ENCODE peak calls at places on chromosomes 16 and 17, in six cellular contexts. One of them, this sample, is unnamed. For H3K4me1, the result is how much of the 10 kb centered on the place peaks cover.

GRCh38 chr17:62807812-62808575 is at the start of gene MARCHF10:
- DNase-seq in GM23248: no peak
- DNase-seq in thoracic aorta: no peak
- DNase-seq in esophagus squamous epithelium: no peak
- DNase-seq in gastrocnemius medialis: no peak
- DNase-seq in tibial artery: no peak
- DNase-seq in this sample: no peak

GRCh38 chr17:78617371-78618061 is 40.3 kb upstream of the DNAH17 start:
- DNase-seq in GM23248: no peak
- DNase-seq in thoracic aorta: no peak
- DNase-seq in esophagus squamous epithelium: no peak
- DNase-seq in gastrocnemius medialis: peak
- DNase-seq in tibial artery: peak
- DNase-seq in this sample: peak

GRCh38 chr16:2586901-2587480 is 49.2 kb downstream of the PDPK1 start:
- DNase-seq in GM23248: no peak
- DNase-seq in thoracic aorta: no peak
- DNase-seq in esophagus squamous epithelium: no peak
- DNase-seq in gastrocnemius medialis: no peak
- DNase-seq in tibial artery: no peak
- DNase-seq in this sample: no peak

GRCh38 chr16:57054338-57054737 is 38.0 kb upstream of the CPNE2 start:
- DNase-seq in GM23248: no peak
- DNase-seq in thoracic aorta: no peak
- DNase-seq in esophagus squamous epithelium: no peak
- DNase-seq in gastrocnemius medialis: no peak
- DNase-seq in tibial artery: no peak
- DNase-seq in this sample: no peak

GRCh38 chr17:57461082-57461481 is 204.8 kb downstream of the MSI2 start:
- DNase-seq in GM23248: peak
- DNase-seq in thoracic aorta: no peak
- DNase-seq in esophagus squamous epithelium: no peak
- DNase-seq in gastrocnemius medialis: peak
- DNase-seq in tibial artery: no peak
- DNase-seq in this sample: peak

GRCh38 chr17:3961564-3962047 is 2.6 kb downstream of the ATP2A3 start:
- DNase-seq in GM23248: no peak
- DNase-seq in thoracic aorta: no peak
- DNase-seq in esophagus squamous epithelium: peak
- DNase-seq in gastrocnemius medialis: no peak
- DNase-seq in tibial artery: no peak
- DNase-seq in this sample: no peak

GRCh38 chr17:82031303-82031884 is at the start of gene RAC3:
- DNase-seq in GM23248: peak
- DNase-seq in thoracic aorta: no peak
- DNase-seq in esophagus squamous epithelium: no peak
- DNase-seq in gastrocnemius medialis: no peak
- DNase-seq in tibial artery: no peak
- DNase-seq in this sample: no peak

GRCh38 chr16:35552763-35553162 is 2093.4 kb downstream of the TP53TG3F start:
- DNase-seq in GM23248: no peak
- DNase-seq in thoracic aorta: no peak
- DNase-seq in esophagus squamous epithelium: no peak
- DNase-seq in gastrocnemius medialis: no peak
- DNase-seq in tibial artery: no peak
- DNase-seq in this sample: no peak

GRCh38 chr17:33377837-33378236 is 84.7 kb upstream of the ASIC2 start:
- DNase-seq in GM23248: no peak
- DNase-seq in thoracic aorta: no peak
- DNase-seq in esophagus squamous epithelium: no peak
- DNase-seq in gastrocnemius medialis: no peak
- DNase-seq in tibial artery: no peak
- DNase-seq in this sample: no peak

GRCh38 chr16:56989988-56990387 is 631 bp downstream of the NLRC5 start:
- DNase-seq in GM23248: no peak
- DNase-seq in thoracic aorta: no peak
- DNase-seq in esophagus squamous epithelium: no peak
- DNase-seq in gastrocnemius medialis: no peak
- DNase-seq in tibial artery: no peak
- DNase-seq in this sample: no peak

GRCh38 chr17:33039874-33040273 is 48.2 kb downstream of the SPACA3 start:
- DNase-seq in GM23248: peak
- DNase-seq in thoracic aorta: no peak
- DNase-seq in esophagus squamous epithelium: no peak
- DNase-seq in gastrocnemius medialis: no peak
- DNase-seq in tibial artery: no peak
- DNase-seq in this sample: no peak

GRCh38 chr17:66953661-66954060 is 10.8 kb upstream of the CACNG4 start:
- DNase-seq in GM23248: no peak
- DNase-seq in thoracic aorta: no peak
- DNase-seq in esophagus squamous epithelium: no peak
- DNase-seq in gastrocnemius medialis: no peak
- DNase-seq in tibial artery: no peak
- DNase-seq in this sample: no peak

GRCh38 chr17:41446806-41447205 is 6.0 kb upstream of the KRT38 start:
- DNase-seq in GM23248: peak
- DNase-seq in thoracic aorta: no peak
- DNase-seq in esophagus squamous epithelium: no peak
- DNase-seq in gastrocnemius medialis: no peak
- DNase-seq in tibial artery: no peak
- DNase-seq in this sample: no peak

GRCh38 chr16:70739389-70739788 is 53.5 kb upstream of the MTSS2 start:
- DNase-seq in GM23248: no peak
- DNase-seq in thoracic aorta: no peak
- DNase-seq in esophagus squamous epithelium: no peak
- DNase-seq in gastrocnemius medialis: no peak
- DNase-seq in tibial artery: no peak
- DNase-seq in this sample: no peak

GRCh38 chr17:77420476-77420803 is 279.7 kb downstream of the SEC14L1 start:
- DNase-seq in GM23248: no peak
- DNase-seq in thoracic aorta: no peak
- DNase-seq in esophagus squamous epithelium: no peak
- DNase-seq in gastrocnemius medialis: no peak
- DNase-seq in tibial artery: no peak
- DNase-seq in this sample: no peak
- H3K4me3 ChIP-seq in GM23248: no peak
- H3K4me3 ChIP-seq in thoracic aorta: no peak
- H3K4me3 ChIP-seq in esophagus squamous epithelium: no peak
- H3K4me3 ChIP-seq in gastrocnemius medialis: no peak
- H3K4me3 ChIP-seq in tibial artery: no peak
- H3K4me3 ChIP-seq in this sample: no peak

DNA sequence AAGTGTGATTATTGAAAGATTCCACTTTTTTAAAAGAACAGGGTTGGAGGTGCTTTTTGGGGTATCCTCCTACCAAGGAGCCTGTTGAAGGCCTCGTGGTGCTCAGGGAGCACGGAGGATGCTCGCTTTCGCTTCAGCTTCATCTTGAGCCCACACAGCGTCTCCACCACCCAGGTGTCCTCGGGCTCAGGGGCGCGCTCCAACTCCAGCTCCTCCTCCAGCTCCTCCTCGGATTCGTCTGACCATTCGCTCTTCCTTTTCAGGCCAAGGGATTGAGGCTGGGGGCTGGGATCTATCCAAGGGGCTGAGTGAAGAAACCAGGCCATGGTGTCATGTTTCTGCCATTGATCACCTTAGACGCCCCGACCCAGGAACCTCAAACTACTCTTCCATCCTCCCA is 1.2 kb downstream of the SPDYE4 start:
- DNase-seq in GM23248: no peak
- DNase-seq in thoracic aorta: no peak
- DNase-seq in esophagus squamous epithelium: no peak
- DNase-seq in gastrocnemius medialis: no peak
- DNase-seq in tibial artery: no peak
- DNase-seq in this sample: no peak
- H3K4me1 ChIP-seq in GM23248: under half
- H3K4me1 ChIP-seq in thoracic aorta: under half
- H3K4me1 ChIP-seq in esophagus squamous epithelium: under half
- H3K4me1 ChIP-seq in gastrocnemius medialis: under half
- H3K4me1 ChIP-seq in tibial artery: under half
- H3K4me1 ChIP-seq in this sample: under half

GRCh38 chr16:30122621-30123160 is 329 bp downstream of the MAPK3 start:
- DNase-seq in GM23248: peak
- DNase-seq in thoracic aorta: no peak
- DNase-seq in esophagus squamous epithelium: no peak
- DNase-seq in gastrocnemius medialis: no peak
- DNase-seq in tibial artery: peak
- DNase-seq in this sample: no peak
- H3K4me3 ChIP-seq in GM23248: peak
- H3K4me3 ChIP-seq in thoracic aorta: peak
- H3K4me3 ChIP-seq in esophagus squamous epithelium: peak
- H3K4me3 ChIP-seq in gastrocnemius medialis: peak
- H3K4me3 ChIP-seq in tibial artery: peak
- H3K4me3 ChIP-seq in this sample: peak

GRCh38 chr16:85380905-85381737 is 232.0 kb upstream of the GSE1 start:
- DNase-seq in GM23248: no peak
- DNase-seq in thoracic aorta: no peak
- DNase-seq in esophagus squamous epithelium: no peak
- DNase-seq in gastrocnemius medialis: no peak
- DNase-seq in tibial artery: no peak
- DNase-seq in this sample: no peak
- H3K4me1 ChIP-seq in GM23248: under half
- H3K4me1 ChIP-seq in thoracic aorta: under half
- H3K4me1 ChIP-seq in esophagus squamous epithelium: under half
- H3K4me1 ChIP-seq in gastrocnemius medialis: under half
- H3K4me1 ChIP-seq in tibial artery: under half
- H3K4me1 ChIP-seq in this sample: under half

GRCh38 chr16:89202422-89203215 is 2.3 kb upstream of the SLC22A31 start:
- DNase-seq in GM23248: no peak
- DNase-seq in thoracic aorta: no peak
- DNase-seq in esophagus squamous epithelium: no peak
- DNase-seq in gastrocnemius medialis: no peak
- DNase-seq in tibial artery: no peak
- DNase-seq in this sample: peak
- H3K4me3 ChIP-seq in GM23248: peak
- H3K4me3 ChIP-seq in thoracic aorta: peak
- H3K4me3 ChIP-seq in esophagus squamous epithelium: peak
- H3K4me3 ChIP-seq in gastrocnemius medialis: no peak
- H3K4me3 ChIP-seq in tibial artery: peak
- H3K4me3 ChIP-seq in this sample: peak